ENCODE peak calls at places on chromosomes 2 and 18, in six cellular contexts. Y, K, H, Z, L and C are unnamed samples.

GRCh38 chr2:25558262-25558661 is 115.1 kb downstream of the DTNB start:
- DNase-seq in Z (peak), L (no peak), K (no peak), H (no peak), Y (no peak), C (no peak)

GRCh38 chr2:41966920-41967319 is 80.9 kb upstream of the PKDCC start:
- DNase-seq in Z (no peak), K (no peak), H (no peak), L (no peak), Y (no peak), C (no peak)

GRCh38 chr2:175914846-175915245 is 87.2 kb downstream of the LNPK start:
- DNase-seq in H (no peak), Z (no peak), K (no peak), L (no peak), Y (no peak), C (no peak)

GRCh38 chr2:228507231-228507824 is 325.8 kb upstream of the SPHKAP start:
- DNase-seq in Y (no peak), H (no peak), K (no peak), Z (no peak), L (no peak), C (no peak)

GRCh38 chr18:78816114-78816513 is 163.5 kb upstream of the SALL3 start:
- DNase-seq in Z (no peak), Y (no peak), L (no peak), H (no peak), K (no peak), C (no peak)

GRCh38 chr2:105977212-105977611 is 216.9 kb downstream of the UXS1 start:
- DNase-seq in L (peak), K (peak), Y (no peak), H (peak), Z (no peak), C (peak)

GRCh38 chr2:172234716-172235661 is 132.3 kb upstream of the DLX2 start:
- DNase-seq in L (peak), K (peak), H (peak), Y (peak), Z (no peak), C (no peak)

GRCh38 chr2:163210430-163210918 is 371.9 kb upstream of the KCNH7 start:
- DNase-seq in L (no peak), Y (no peak), K (no peak), Z (no peak), H (no peak), C (no peak)

GRCh38 chr2:68687018-68687417 is 43.6 kb downstream of the PROKR1 start:
- DNase-seq in K (no peak), Y (no peak), H (no peak), Z (no peak), L (no peak), C (no peak)

GRCh38 chr18:63868546-63868945 is 19.0 kb upstream of the SERPINB2 start:
- DNase-seq in Y (no peak), H (no peak), K (no peak), Z (no peak), L (no peak), C (no peak)

GRCh38 chr2:53373126-53373525 is 394.5 kb upstream of the CHAC2 start:
- DNase-seq in K (no peak), H (no peak), L (no peak), Z (no peak), Y (no peak), C (no peak)

GRCh38 chr18:3526421-3527354 is 76.7 kb downstream of the TGIF1 start:
- DNase-seq in L (no peak), Z (peak), Y (peak), H (peak), K (peak), C (no peak)

GRCh38 chr18:75074196-75075015 is 134.5 kb downstream of the PTGR3 start:
- DNase-seq in K (no peak), L (no peak), H (no peak), Y (no peak), Z (no peak), C (no peak)

GRCh38 chr2:233399306-233400225 is 45.3 kb downstream of the DGKD start:
- DNase-seq in L (no peak), Z (no peak), K (no peak), Y (peak), H (no peak), C (no peak)

GRCh38 chr2:45867349-45867748 is 215.9 kb downstream of the PRKCE start:
- DNase-seq in K (no peak), L (no peak), H (no peak), Y (no peak), Z (no peak), C (no peak)

GRCh38 chr18:28581503-28582169 is 404.7 kb upstream of the CDH2 start:
- DNase-seq in K (no peak), H (no peak), Z (no peak), L (no peak), Y (peak), C (no peak)

GRCh38 chr18:43574974-43575373 is 297.7 kb upstream of the SYT4 start:
- DNase-seq in K (no peak), Z (no peak), Y (no peak), L (no peak), H (no peak), C (no peak)

GRCh38 chr2:25276569-25277465 is 64.9 kb downstream of the DNMT3A start:
- DNase-seq in Y (peak), L (peak), Z (no peak), H (no peak), K (peak), C (no peak)

GRCh38 chr2:71889991-71890684 is 257.5 kb downstream of the CYP26B1 start:
- DNase-seq in K (no peak), H (no peak), L (no peak), Z (no peak), Y (no peak), C (no peak)

GRCh38 chr18:79257480-79257879 is 138.2 kb upstream of the NFATC1 start:
- DNase-seq in Y (no peak), L (no peak), Z (no peak), H (no peak), K (no peak), C (no peak)

GRCh38 chr2:154698789-154699559 is 479 bp downstream of the KCNJ3 start:
- DNase-seq in K (no peak), Z (no peak), H (no peak), Y (peak), L (no peak), C (no peak)

GRCh38 chr2:228039752-228040534 is 141.5 kb downstream of the SPHKAP start:
- DNase-seq in L (peak), K (peak), H (peak), Y (peak), Z (no peak), C (peak)

GRCh38 chr2:24050041-24050655 is 607 bp downstream of the FKBP1B start:
- DNase-seq in Y (peak), Z (no peak), L (no peak), H (peak), K (no peak), C (no peak)

GRCh38 chr2:29223851-29224692 is 108.9 kb downstream of the CLIP4 start:
- DNase-seq in Y (peak), H (no peak), Z (no peak), K (peak), L (no peak), C (no peak)

GRCh38 chr2:128311216-128311754 is 7.4 kb downstream of the HS6ST1 start:
- DNase-seq in Y (no peak), L (no peak), Z (no peak), H (no peak), K (no peak), C (no peak)

GRCh38 chr2:200432296-200432695 is 77.6 kb downstream of the KCTD18 start:
- DNase-seq in L (no peak), Z (no peak), K (no peak), H (no peak), Y (no peak), C (no peak)

GRCh38 chr2:129876576-129876975 is 102.9 kb upstream of the RAB6C start:
- DNase-seq in Z (no peak), K (no peak), L (no peak), Y (no peak), H (no peak), C (no peak)

GRCh38 chr2:240390091-240391073 is 45.1 kb upstream of the GPC1 start:
- DNase-seq in H (no peak), Y (no peak), Z (no peak), K (no peak), L (no peak), C (no peak)

GRCh38 chr18:22230403-22231042 is 61.1 kb downstream of the GATA6 start:
- DNase-seq in Z (no peak), H (no peak), K (no peak), L (no peak), Y (no peak), C (no peak)

GRCh38 chr18:75307530-75307929 is 96.9 kb downstream of the TSHZ1 start:
- DNase-seq in K (no peak), Y (no peak), L (no peak), H (no peak), Z (no peak), C (no peak)

GRCh38 chr2:211055438-211055837 is 499.0 kb downstream of the CPS1 start:
- DNase-seq in L (no peak), K (no peak), Y (no peak), H (peak), Z (no peak), C (peak)

GRCh38 chr2:144330951-144331651 is 188.8 kb downstream of the ZEB2 start:
- DNase-seq in K (peak), Z (no peak), Y (peak), H (no peak), L (no peak), C (no peak)

GRCh38 chr2:219386532-219387280 is 1.0 kb downstream of the DNPEP start:
- DNase-seq in Y (no peak), L (no peak), H (no peak), Z (no peak), K (no peak), C (no peak)

GRCh38 chr2:111905990-111906735 is 7.8 kb downstream of the MERTK start:
- DNase-seq in L (no peak), K (no peak), Z (peak), H (no peak), Y (no peak), C (no peak)

GRCh38 chr18:12990128-12990485 is 1.1 kb upstream of the CEP192 start:
- DNase-seq in Y (no peak), L (no peak), Z (peak), K (peak), H (no peak), C (no peak)

GRCh38 chr2:144378551-144378950 is 141.4 kb downstream of the ZEB2 start:
- DNase-seq in K (no peak), L (no peak), Y (no peak), Z (no peak), H (no peak), C (no peak)

GRCh38 chr2:232235716-232236115 is 142.8 kb upstream of the ALPP start:
- DNase-seq in H (no peak), Z (no peak), L (no peak), K (no peak), Y (no peak), C (no peak)

GRCh38 chr2:98458667-98459380 is 14.2 kb downstream of the INPP4A start:
- DNase-seq in K (no peak), H (no peak), Z (no peak), L (no peak), Y (no peak), C (no peak)

GRCh38 chr2:98459776-98460175 is 15.1 kb downstream of the INPP4A start:
- DNase-seq in K (no peak), H (no peak), Z (no peak), Y (no peak), L (no peak), C (no peak)

GRCh38 chr2:98460573-98461560 is 16.2 kb downstream of the INPP4A start:
- DNase-seq in H (no peak), Y (no peak), L (no peak), Z (peak), K (no peak), C (no peak)

GRCh38 chr2:98457045-98457696 is 12.5 kb downstream of the INPP4A start:
- DNase-seq in K (no peak), L (peak), Z (no peak), Y (no peak), H (no peak), C (no peak)

DNA sequence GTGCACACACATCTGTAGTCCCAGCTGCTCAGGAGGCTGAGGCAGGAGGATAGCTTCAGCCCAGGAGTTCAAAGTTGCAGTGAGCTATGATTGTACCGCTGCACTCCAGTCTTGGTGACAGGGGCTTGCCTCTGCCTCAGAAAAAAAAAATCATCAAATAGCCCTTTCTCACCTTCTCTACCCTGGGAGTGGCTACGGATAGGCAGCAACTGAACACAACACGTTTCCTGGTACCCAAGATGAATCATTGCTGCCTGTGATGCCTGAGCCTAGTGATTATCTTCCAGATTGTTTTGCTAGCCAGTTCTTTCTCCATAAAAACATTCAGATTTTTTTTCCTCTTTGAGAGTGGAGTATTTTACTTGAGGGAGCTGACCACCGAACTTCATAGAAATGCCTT is 13.5 kb downstream of the INPP4A start:
- DNase-seq in H (no peak), Z (no peak), L (no peak), Y (no peak), K (no peak), C (no peak)
- TF ChIP-seq REST in H (no peak), Z (no peak), L (no peak), Y (no peak), K (no peak), C (no peak)

GRCh38 chr2:153479527-153479926 is 965 bp upstream of the RPRM start:
- DNase-seq in H (no peak), Y (no peak), L (no peak), Z (no peak), K (no peak), C (no peak)

GRCh38 chr2:153477096-153477555 is 1.4 kb downstream of the RPRM start:
- DNase-seq in H (no peak), Y (peak), Z (no peak), L (no peak), K (no peak), C (no peak)

GRCh38 chr2:153476491-153477095 is 2.0 kb downstream of the RPRM start:
- DNase-seq in K (no peak), Z (no peak), H (no peak), L (no peak), Y (no peak), C (no peak)

GRCh38 chr2:153478289-153479261 is at the start of gene RPRM:
- DNase-seq in H (peak), Z (no peak), Y (peak), K (peak), L (peak), C (peak)

GRCh38 chr2:153477641-153478288 is 797 bp downstream of the RPRM start:
- DNase-seq in L (no peak), H (no peak), Z (no peak), K (no peak), Y (peak), C (no peak)
- H3K4me3 ChIP-seq in L (peak), H (no peak), Z (no peak), K (no peak), Y (no peak), C (no peak)

DNA sequence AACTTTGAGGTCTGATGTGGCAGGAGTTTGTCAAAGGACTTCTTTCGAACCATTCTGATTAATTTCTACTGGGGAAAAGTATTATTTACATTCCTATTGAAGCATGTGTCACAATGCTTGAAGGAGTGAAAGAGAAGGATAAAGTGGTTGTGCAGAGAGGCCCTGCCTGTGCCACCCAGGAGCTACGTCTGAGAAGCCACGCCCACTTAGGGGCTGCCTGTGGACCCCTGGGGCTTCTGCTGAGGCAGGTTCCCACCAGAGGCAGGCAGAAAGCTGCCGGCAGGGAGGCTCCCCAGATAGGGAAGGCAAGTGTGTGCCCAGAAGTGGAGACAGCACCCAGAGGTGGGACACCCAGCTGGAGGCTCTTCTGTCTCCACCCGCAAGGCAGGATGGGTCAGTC is 47.4 kb downstream of the GBX2 start:
- DNase-seq in Y (no peak), L (no peak), H (no peak), Z (no peak), K (no peak), C (no peak)
- TF ChIP-seq MAX in Y (no peak), L (no peak), H (no peak), Z (no peak), K (no peak), C (no peak)

DNA sequence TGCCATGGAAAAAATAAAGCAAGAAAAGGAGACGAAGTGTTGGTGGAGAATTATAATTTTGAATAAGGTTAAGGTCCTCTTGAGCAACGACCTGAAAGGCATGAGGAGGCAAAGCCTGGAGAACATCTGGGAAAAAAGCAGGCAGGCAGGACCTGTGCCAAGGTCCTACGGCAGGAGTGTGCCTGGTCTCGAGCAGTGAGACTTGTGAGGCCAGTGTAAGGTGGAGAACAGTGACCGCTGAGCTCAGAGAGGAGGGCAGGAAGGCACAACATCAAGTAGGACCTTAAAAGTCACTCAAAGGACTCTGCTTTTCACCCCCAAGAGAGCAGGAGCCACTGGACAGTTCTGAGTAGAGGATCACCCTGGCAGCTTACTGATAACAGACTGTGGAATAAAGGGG is 3.6 kb downstream of the NOL10 start:
- DNase-seq in K (peak), L (no peak), Z (no peak), H (no peak), Y (no peak), C (no peak)
- TF ChIP-seq REST in K (no peak), L (no peak), Z (no peak), H (no peak), Y (no peak), C (no peak)